ENCODE peak calls at places on chromosomes 13 and 19, in four cellular contexts. L is frontal cortex, E is HTR-8/SVneo, Y is anterior cingulate cortex. O is an unnamed sample.

GRCh38 chr13:80030491-80030890 is 310.4 kb downstream of the SPRY2 start:
- DNase-seq in L (no peak), E (peak; percentile 0), Y (no peak), O (no peak)

GRCh38 chr13:104984296-104984818 is 1551.1 kb downstream of the EFNB2 start:
- DNase-seq in L (no peak), E (no peak), Y (no peak), O (no peak)

GRCh38 chr13:48590141-48590863 is 57.4 kb upstream of the RCBTB2 start:
- DNase-seq in L (no peak), E (no peak), Y (no peak), O (no peak)

GRCh38 chr13:27953671-27954405 is 15.3 kb downstream of the CDX2 start:
- DNase-seq in L (peak; percentile 73), E (peak; percentile 59), Y (no peak), O (no peak)

GRCh38 chr19:10452726-10453620 is 32.6 kb downstream of the PDE4A start:
- DNase-seq in L (no peak), E (no peak), Y (no peak), O (no peak)

GRCh38 chr19:54463531-54464043 is at the start of gene LENG9:
- DNase-seq in L (peak; percentile 92), E (peak; percentile 73), Y (peak; percentile 83), O (peak; percentile 99)

GRCh38 chr19:15123031-15123890 is 16.1 kb downstream of the SYDE1 start:
- DNase-seq in L (no peak), E (no peak), Y (no peak), O (no peak)

GRCh38 chr13:59274958-59275727 is 888.6 kb downstream of the DIAPH3 start:
- DNase-seq in L (no peak), E (no peak), Y (no peak), O (no peak)

O was measured in amniotic stem cell.